ENCODE peak calls at places on chromosome 19, in ten cellular contexts. One of them, this sample, is unnamed.

GRCh38 chr19:47012620-47013019 is 7.0 kb upstream of the NPAS1 start:
- DNase-seq in HFFc6: no peak
- DNase-seq in stimulated activated CD4-positive, alpha-beta T cell treated with anti-CD3 and anti-CD28 coated beads, Interleukin-15, amount 100 ng/mL, for 1 hour: no peak
- DNase-seq in psoas muscle: no peak
- DNase-seq in AG04449: no peak
- DNase-seq in GM06990: no peak
- DNase-seq in ELF-1: no peak
- DNase-seq in AG09309: no peak
- DNase-seq in fibroblast of mammary gland: no peak
- DNase-seq in DMS53: no peak
- DNase-seq in this sample: no peak

GRCh38 chr19:48560095-48560530 is 8.1 kb downstream of the SULT2B1 start:
- DNase-seq in GM06990: no peak
- DNase-seq in psoas muscle: no peak
- DNase-seq in fibroblast of mammary gland: peak
- DNase-seq in AG09309: no peak
- DNase-seq in ELF-1: peak
- DNase-seq in HFFc6: no peak
- DNase-seq in AG04449: no peak
- DNase-seq in stimulated activated CD4-positive, alpha-beta T cell treated with anti-CD3 and anti-CD28 coated beads, Interleukin-15, amount 100 ng/mL, for 1 hour: no peak
- DNase-seq in DMS53: peak
- DNase-seq in this sample: no peak

GRCh38 chr19:33302175-33302973 is at the start of gene CEBPA:
- DNase-seq in HFFc6: peak
- DNase-seq in ELF-1: peak
- DNase-seq in DMS53: peak
- DNase-seq in AG09309: no peak
- DNase-seq in GM06990: peak
- DNase-seq in psoas muscle: peak
- DNase-seq in AG04449: no peak
- DNase-seq in stimulated activated CD4-positive, alpha-beta T cell treated with anti-CD3 and anti-CD28 coated beads, Interleukin-15, amount 100 ng/mL, for 1 hour: peak
- DNase-seq in fibroblast of mammary gland: peak
- DNase-seq in this sample: peak

GRCh38 chr19:17790059-17790780 is 4.7 kb upstream of the B3GNT3 start:
- DNase-seq in ELF-1: no peak
- DNase-seq in psoas muscle: no peak
- DNase-seq in GM06990: no peak
- DNase-seq in AG09309: no peak
- DNase-seq in stimulated activated CD4-positive, alpha-beta T cell treated with anti-CD3 and anti-CD28 coated beads, Interleukin-15, amount 100 ng/mL, for 1 hour: no peak
- DNase-seq in HFFc6: no peak
- DNase-seq in fibroblast of mammary gland: no peak
- DNase-seq in AG04449: no peak
- DNase-seq in DMS53: peak
- DNase-seq in this sample: no peak

GRCh38 chr19:36973021-36973843 is 57.1 kb downstream of the ZNF568 start:
- DNase-seq in AG04449: no peak
- DNase-seq in HFFc6: peak
- DNase-seq in DMS53: peak
- DNase-seq in stimulated activated CD4-positive, alpha-beta T cell treated with anti-CD3 and anti-CD28 coated beads, Interleukin-15, amount 100 ng/mL, for 1 hour: peak
- DNase-seq in GM06990: peak
- DNase-seq in AG09309: peak
- DNase-seq in ELF-1: peak
- DNase-seq in psoas muscle: peak
- DNase-seq in fibroblast of mammary gland: peak
- DNase-seq in this sample: peak

GRCh38 chr19:49881672-49882394 is 4.3 kb downstream of the TBC1D17 start:
- DNase-seq in AG04449: no peak
- DNase-seq in psoas muscle: peak
- DNase-seq in fibroblast of mammary gland: peak
- DNase-seq in GM06990: no peak
- DNase-seq in DMS53: peak
- DNase-seq in ELF-1: peak
- DNase-seq in AG09309: no peak
- DNase-seq in stimulated activated CD4-positive, alpha-beta T cell treated with anti-CD3 and anti-CD28 coated beads, Interleukin-15, amount 100 ng/mL, for 1 hour: no peak
- DNase-seq in HFFc6: no peak
- DNase-seq in this sample: no peak

GRCh38 chr19:15252398-15253018 is 20.3 kb upstream of the EPHX3 start:
- DNase-seq in stimulated activated CD4-positive, alpha-beta T cell treated with anti-CD3 and anti-CD28 coated beads, Interleukin-15, amount 100 ng/mL, for 1 hour: no peak
- DNase-seq in psoas muscle: peak
- DNase-seq in ELF-1: peak
- DNase-seq in fibroblast of mammary gland: peak
- DNase-seq in DMS53: peak
- DNase-seq in AG09309: no peak
- DNase-seq in AG04449: no peak
- DNase-seq in GM06990: no peak
- DNase-seq in HFFc6: peak
- DNase-seq in this sample: no peak

GRCh38 chr19:38932425-38933179 is 1.9 kb downstream of the MRPS12 start:
- DNase-seq in psoas muscle: peak
- DNase-seq in GM06990: no peak
- DNase-seq in AG04449: no peak
- DNase-seq in stimulated activated CD4-positive, alpha-beta T cell treated with anti-CD3 and anti-CD28 coated beads, Interleukin-15, amount 100 ng/mL, for 1 hour: no peak
- DNase-seq in AG09309: no peak
- DNase-seq in DMS53: peak
- DNase-seq in fibroblast of mammary gland: peak
- DNase-seq in HFFc6: no peak
- DNase-seq in ELF-1: peak
- DNase-seq in this sample: peak

GRCh38 chr19:45097776-45098520 is 5.0 kb downstream of the PPP1R37 start:
- DNase-seq in psoas muscle: peak
- DNase-seq in AG04449: peak
- DNase-seq in AG09309: peak
- DNase-seq in stimulated activated CD4-positive, alpha-beta T cell treated with anti-CD3 and anti-CD28 coated beads, Interleukin-15, amount 100 ng/mL, for 1 hour: no peak
- DNase-seq in DMS53: peak
- DNase-seq in ELF-1: peak
- DNase-seq in HFFc6: peak
- DNase-seq in fibroblast of mammary gland: peak
- DNase-seq in GM06990: no peak
- DNase-seq in this sample: no peak

GRCh38 chr19:33849551-33850147 is 53.0 kb downstream of the KCTD15 start:
- DNase-seq in stimulated activated CD4-positive, alpha-beta T cell treated with anti-CD3 and anti-CD28 coated beads, Interleukin-15, amount 100 ng/mL, for 1 hour: no peak
- DNase-seq in HFFc6: no peak
- DNase-seq in ELF-1: no peak
- DNase-seq in DMS53: no peak
- DNase-seq in fibroblast of mammary gland: no peak
- DNase-seq in GM06990: no peak
- DNase-seq in psoas muscle: no peak
- DNase-seq in AG04449: no peak
- DNase-seq in AG09309: no peak
- DNase-seq in this sample: no peak

GRCh38 chr19:46195104-46195503 is 34.4 kb upstream of the IGFL1 start:
- DNase-seq in stimulated activated CD4-positive, alpha-beta T cell treated with anti-CD3 and anti-CD28 coated beads, Interleukin-15, amount 100 ng/mL, for 1 hour: no peak
- DNase-seq in DMS53: no peak
- DNase-seq in fibroblast of mammary gland: no peak
- DNase-seq in GM06990: no peak
- DNase-seq in HFFc6: no peak
- DNase-seq in AG09309: no peak
- DNase-seq in AG04449: no peak
- DNase-seq in ELF-1: no peak
- DNase-seq in psoas muscle: no peak
- DNase-seq in this sample: no peak

GRCh38 chr19:33194527-33194883 is 375 bp downstream of the LRP3 start:
- DNase-seq in fibroblast of mammary gland: no peak
- DNase-seq in AG09309: no peak
- DNase-seq in HFFc6: no peak
- DNase-seq in ELF-1: no peak
- DNase-seq in DMS53: peak
- DNase-seq in stimulated activated CD4-positive, alpha-beta T cell treated with anti-CD3 and anti-CD28 coated beads, Interleukin-15, amount 100 ng/mL, for 1 hour: no peak
- DNase-seq in psoas muscle: peak
- DNase-seq in GM06990: no peak
- DNase-seq in AG04449: no peak
- DNase-seq in this sample: no peak

GRCh38 chr19:17097593-17098126 is 22.1 kb downstream of the MYO9B start:
- DNase-seq in ELF-1: peak
- DNase-seq in AG09309: no peak
- DNase-seq in DMS53: peak
- DNase-seq in AG04449: no peak
- DNase-seq in stimulated activated CD4-positive, alpha-beta T cell treated with anti-CD3 and anti-CD28 coated beads, Interleukin-15, amount 100 ng/mL, for 1 hour: no peak
- DNase-seq in psoas muscle: no peak
- DNase-seq in GM06990: no peak
- DNase-seq in fibroblast of mammary gland: peak
- DNase-seq in HFFc6: no peak
- DNase-seq in this sample: no peak

GRCh38 chr19:46076951-46077814 is 36.4 kb upstream of the IGFL4 start:
- DNase-seq in AG04449: peak
- DNase-seq in AG09309: peak
- DNase-seq in stimulated activated CD4-positive, alpha-beta T cell treated with anti-CD3 and anti-CD28 coated beads, Interleukin-15, amount 100 ng/mL, for 1 hour: no peak
- DNase-seq in DMS53: peak
- DNase-seq in fibroblast of mammary gland: peak
- DNase-seq in ELF-1: peak
- DNase-seq in psoas muscle: no peak
- DNase-seq in HFFc6: peak
- DNase-seq in GM06990: peak
- DNase-seq in this sample: peak

GRCh38 chr19:30253581-30253996 is 118.6 kb upstream of the ZNF536 start:
- DNase-seq in HFFc6: no peak
- DNase-seq in ELF-1: no peak
- DNase-seq in DMS53: no peak
- DNase-seq in stimulated activated CD4-positive, alpha-beta T cell treated with anti-CD3 and anti-CD28 coated beads, Interleukin-15, amount 100 ng/mL, for 1 hour: no peak
- DNase-seq in GM06990: no peak
- DNase-seq in psoas muscle: no peak
- DNase-seq in AG09309: no peak
- DNase-seq in fibroblast of mammary gland: peak
- DNase-seq in AG04449: no peak
- DNase-seq in this sample: no peak

GRCh38 chr19:29120471-29120870 is 92.5 kb downstream of the UQCRFS1 start:
- DNase-seq in fibroblast of mammary gland: no peak
- DNase-seq in AG04449: no peak
- DNase-seq in stimulated activated CD4-positive, alpha-beta T cell treated with anti-CD3 and anti-CD28 coated beads, Interleukin-15, amount 100 ng/mL, for 1 hour: no peak
- DNase-seq in psoas muscle: no peak
- DNase-seq in HFFc6: no peak
- DNase-seq in DMS53: no peak
- DNase-seq in ELF-1: no peak
- DNase-seq in GM06990: no peak
- DNase-seq in AG09309: no peak
- DNase-seq in this sample: peak

GRCh38 chr19:56263319-56263718 is 9.2 kb upstream of the EDDM13 start:
- DNase-seq in DMS53: no peak
- DNase-seq in AG09309: no peak
- DNase-seq in ELF-1: no peak
- DNase-seq in psoas muscle: no peak
- DNase-seq in stimulated activated CD4-positive, alpha-beta T cell treated with anti-CD3 and anti-CD28 coated beads, Interleukin-15, amount 100 ng/mL, for 1 hour: no peak
- DNase-seq in fibroblast of mammary gland: no peak
- DNase-seq in AG04449: no peak
- DNase-seq in HFFc6: no peak
- DNase-seq in GM06990: no peak
- DNase-seq in this sample: no peak

GRCh38 chr19:1066748-1067340 is at the start of gene ARHGAP45:
- DNase-seq in ELF-1: no peak
- DNase-seq in AG04449: no peak
- DNase-seq in DMS53: peak
- DNase-seq in HFFc6: no peak
- DNase-seq in GM06990: peak
- DNase-seq in psoas muscle: peak
- DNase-seq in AG09309: no peak
- DNase-seq in stimulated activated CD4-positive, alpha-beta T cell treated with anti-CD3 and anti-CD28 coated beads, Interleukin-15, amount 100 ng/mL, for 1 hour: peak
- DNase-seq in fibroblast of mammary gland: no peak
- DNase-seq in this sample: no peak

GRCh38 chr19:56810260-56810659 is 30.3 kb downstream of the PEG3 start:
- DNase-seq in AG09309: no peak
- DNase-seq in HFFc6: no peak
- DNase-seq in DMS53: no peak
- DNase-seq in fibroblast of mammary gland: no peak
- DNase-seq in AG04449: no peak
- DNase-seq in psoas muscle: no peak
- DNase-seq in stimulated activated CD4-positive, alpha-beta T cell treated with anti-CD3 and anti-CD28 coated beads, Interleukin-15, amount 100 ng/mL, for 1 hour: no peak
- DNase-seq in GM06990: no peak
- DNase-seq in ELF-1: no peak
- DNase-seq in this sample: no peak

GRCh38 chr19:56110515-56111448 is 10.3 kb downstream of the ZNF787 start:
- DNase-seq in GM06990: no peak
- DNase-seq in AG09309: no peak
- DNase-seq in AG04449: no peak
- DNase-seq in ELF-1: peak
- DNase-seq in DMS53: peak
- DNase-seq in psoas muscle: peak
- DNase-seq in HFFc6: no peak
- DNase-seq in stimulated activated CD4-positive, alpha-beta T cell treated with anti-CD3 and anti-CD28 coated beads, Interleukin-15, amount 100 ng/mL, for 1 hour: no peak
- DNase-seq in fibroblast of mammary gland: peak
- DNase-seq in this sample: peak

GRCh38 chr19:39320948-39321831 is 527 bp upstream of the LRFN1 start:
- DNase-seq in AG04449: no peak
- DNase-seq in ELF-1: no peak
- DNase-seq in HFFc6: no peak
- DNase-seq in AG09309: no peak
- DNase-seq in DMS53: no peak
- DNase-seq in stimulated activated CD4-positive, alpha-beta T cell treated with anti-CD3 and anti-CD28 coated beads, Interleukin-15, amount 100 ng/mL, for 1 hour: no peak
- DNase-seq in GM06990: no peak
- DNase-seq in psoas muscle: no peak
- DNase-seq in fibroblast of mammary gland: no peak
- DNase-seq in this sample: no peak

GRCh38 chr19:6499052-6499790 is 2.9 kb downstream of the TUBB4A start:
- DNase-seq in ELF-1: no peak
- DNase-seq in AG04449: no peak
- DNase-seq in stimulated activated CD4-positive, alpha-beta T cell treated with anti-CD3 and anti-CD28 coated beads, Interleukin-15, amount 100 ng/mL, for 1 hour: no peak
- DNase-seq in HFFc6: no peak
- DNase-seq in AG09309: no peak
- DNase-seq in psoas muscle: no peak
- DNase-seq in DMS53: no peak
- DNase-seq in fibroblast of mammary gland: no peak
- DNase-seq in GM06990: no peak
- DNase-seq in this sample: no peak

GRCh38 chr19:39372047-39372802 is 18.7 kb downstream of the PAF1 start:
- DNase-seq in DMS53: no peak
- DNase-seq in AG04449: peak
- DNase-seq in ELF-1: no peak
- DNase-seq in fibroblast of mammary gland: peak
- DNase-seq in GM06990: no peak
- DNase-seq in AG09309: peak
- DNase-seq in psoas muscle: peak
- DNase-seq in HFFc6: peak
- DNase-seq in stimulated activated CD4-positive, alpha-beta T cell treated with anti-CD3 and anti-CD28 coated beads, Interleukin-15, amount 100 ng/mL, for 1 hour: no peak
- DNase-seq in this sample: no peak

GRCh38 chr19:44740351-44740824 is 8.1 kb upstream of the BCL3 start:
- DNase-seq in AG09309: no peak
- DNase-seq in HFFc6: no peak
- DNase-seq in AG04449: no peak
- DNase-seq in psoas muscle: no peak
- DNase-seq in fibroblast of mammary gland: no peak
- DNase-seq in DMS53: peak
- DNase-seq in stimulated activated CD4-positive, alpha-beta T cell treated with anti-CD3 and anti-CD28 coated beads, Interleukin-15, amount 100 ng/mL, for 1 hour: no peak
- DNase-seq in ELF-1: no peak
- DNase-seq in GM06990: no peak
- DNase-seq in this sample: no peak

GRCh38 chr19:4764290-4764660 is 27.3 kb upstream of the FEM1A start:
- DNase-seq in ELF-1: no peak
- DNase-seq in psoas muscle: no peak
- DNase-seq in stimulated activated CD4-positive, alpha-beta T cell treated with anti-CD3 and anti-CD28 coated beads, Interleukin-15, amount 100 ng/mL, for 1 hour: no peak
- DNase-seq in AG04449: no peak
- DNase-seq in DMS53: no peak
- DNase-seq in AG09309: no peak
- DNase-seq in fibroblast of mammary gland: no peak
- DNase-seq in HFFc6: no peak
- DNase-seq in GM06990: no peak
- DNase-seq in this sample: no peak

GRCh38 chr19:45881909-45882528 is 3.9 kb downstream of the IRF2BP1 start:
- DNase-seq in psoas muscle: no peak
- DNase-seq in ELF-1: no peak
- DNase-seq in HFFc6: no peak
- DNase-seq in GM06990: no peak
- DNase-seq in AG04449: no peak
- DNase-seq in DMS53: peak
- DNase-seq in AG09309: no peak
- DNase-seq in stimulated activated CD4-positive, alpha-beta T cell treated with anti-CD3 and anti-CD28 coated beads, Interleukin-15, amount 100 ng/mL, for 1 hour: no peak
- DNase-seq in fibroblast of mammary gland: no peak
- DNase-seq in this sample: no peak

GRCh38 chr19:48720251-48720612 is 707 bp upstream of the MAMSTR start:
- DNase-seq in psoas muscle: peak
- DNase-seq in fibroblast of mammary gland: no peak
- DNase-seq in DMS53: no peak
- DNase-seq in GM06990: no peak
- DNase-seq in AG04449: no peak
- DNase-seq in ELF-1: no peak
- DNase-seq in HFFc6: no peak
- DNase-seq in AG09309: no peak
- DNase-seq in stimulated activated CD4-positive, alpha-beta T cell treated with anti-CD3 and anti-CD28 coated beads, Interleukin-15, amount 100 ng/mL, for 1 hour: no peak
- DNase-seq in this sample: no peak

GRCh38 chr19:33622505-33622808 is 704 bp downstream of the CHST8 start:
- DNase-seq in HFFc6: no peak
- DNase-seq in AG09309: no peak
- DNase-seq in stimulated activated CD4-positive, alpha-beta T cell treated with anti-CD3 and anti-CD28 coated beads, Interleukin-15, amount 100 ng/mL, for 1 hour: no peak
- DNase-seq in AG04449: no peak
- DNase-seq in GM06990: no peak
- DNase-seq in DMS53: no peak
- DNase-seq in psoas muscle: no peak
- DNase-seq in ELF-1: peak
- DNase-seq in fibroblast of mammary gland: no peak
- DNase-seq in this sample: peak